ENCODE peak calls at places on chromosomes 11 and 22, in ten cellular contexts. L is heart right ventricle, N is thoracic aorta, A is A549, J is transverse colon, E is upper lobe of right lung, F is colonic mucosa, H is spleen, O is heart left ventricle, K is suprapubic skin. M is an unnamed sample.

GRCh38 chr11:122153746-122154145 is 37.7 kb upstream of the BLID start:
- DNase-seq in L (no peak), N (no peak), A (no peak), J (no peak), E (no peak), F (no peak), H (no peak), O (no peak), K (no peak), M (no peak)

GRCh38 chr11:47259178-47259977 is 1.6 kb downstream of the NR1H3 start:
- DNase-seq in L (no peak), N (no peak), A (peak), J (peak), E (no peak), F (peak), H (peak), O (no peak), K (no peak), M (no peak)

GRCh38 chr11:113773092-113773415 is 438 bp downstream of the ZW10 start:
- DNase-seq in L (no peak), N (no peak), A (peak), J (peak), E (no peak), F (peak), H (no peak), O (no peak), K (no peak), M (no peak)

GRCh38 chr11:16739326-16739875 is 954 bp downstream of the C11orf58 start:
- DNase-seq in L (no peak), N (no peak), A (peak), J (no peak), E (no peak), F (no peak), H (no peak), O (no peak), K (no peak), M (no peak)

GRCh38 chr11:8360086-8360828 is 96.6 kb upstream of the LMO1 start:
- DNase-seq in L (no peak), N (no peak), A (no peak), J (no peak), E (peak), F (no peak), H (peak), O (no peak), K (no peak), M (no peak)

GRCh38 chr11:126310229-126310991 is 6.5 kb downstream of the DCPS start:
- DNase-seq in L (peak), N (peak), A (peak), J (peak), E (peak), F (peak), H (peak), O (peak), K (peak), M (peak)

GRCh38 chr11:67278939-67279588 is 10.0 kb upstream of the ANKRD13D start:
- DNase-seq in L (no peak), N (no peak), A (no peak), J (no peak), E (peak), F (no peak), H (peak), O (peak), K (peak), M (no peak)

GRCh38 chr11:126318642-126319373 is 14.9 kb downstream of the DCPS start:
- DNase-seq in L (no peak), N (no peak), A (no peak), J (peak), E (no peak), F (no peak), H (no peak), O (peak), K (no peak), M (no peak)

GRCh38 chr11:40302669-40303068 is 1156.8 kb downstream of the LRRC4C start:
- DNase-seq in L (no peak), N (no peak), A (no peak), J (no peak), E (no peak), F (no peak), H (no peak), O (no peak), K (no peak), M (no peak)

GRCh38 chr11:11440149-11440548 is 87.1 kb upstream of the CSNK2A3 start:
- DNase-seq in L (no peak), N (no peak), A (no peak), J (no peak), E (no peak), F (no peak), H (no peak), O (no peak), K (no peak), M (no peak)

GRCh38 chr11:129374081-129374992 is 1.3 kb upstream of the BARX2 start:
- DNase-seq in L (no peak), N (no peak), A (no peak), J (peak), E (no peak), F (peak), H (no peak), O (no peak), K (no peak), M (no peak)
- TF ChIP-seq CTCF in L (no peak), N (no peak), A (no peak), J (no peak), E (no peak), F (no peak), H (no peak), O (no peak), K (no peak), M (no peak)

GRCh38 chr11:100753144-100753543 is 66.1 kb downstream of the ARHGAP42 start:
- DNase-seq in L (no peak), N (no peak), A (no peak), J (no peak), E (no peak), F (peak), H (no peak), O (no peak), K (no peak), M (no peak)
- H3K4me3 ChIP-seq in L (no peak), N (no peak), A (no peak), J (no peak), E (no peak), F (no peak), H (no peak), O (no peak), K (no peak), M (no peak)

GRCh38 chr11:88315981-88316441 is 21.5 kb downstream of the CTSC start:
- DNase-seq in L (no peak), N (no peak), A (no peak), J (no peak), E (no peak), F (peak), H (no peak), O (no peak), K (no peak), M (no peak)

GRCh38 chr11:88315015-88315414 is 22.5 kb downstream of the CTSC start:
- DNase-seq in L (no peak), N (no peak), A (no peak), J (no peak), E (no peak), F (no peak), H (no peak), O (no peak), K (no peak), M (no peak)

GRCh38 chr11:88313441-88313840 is 24.1 kb downstream of the CTSC start:
- DNase-seq in L (no peak), N (no peak), A (no peak), J (no peak), E (no peak), F (no peak), H (no peak), O (no peak), K (no peak), M (no peak)

GRCh38 chr11:88310246-88310645 is 27.3 kb downstream of the CTSC start:
- DNase-seq in L (no peak), N (no peak), A (no peak), J (no peak), E (no peak), F (no peak), H (no peak), O (no peak), K (no peak), M (no peak)

DNA sequence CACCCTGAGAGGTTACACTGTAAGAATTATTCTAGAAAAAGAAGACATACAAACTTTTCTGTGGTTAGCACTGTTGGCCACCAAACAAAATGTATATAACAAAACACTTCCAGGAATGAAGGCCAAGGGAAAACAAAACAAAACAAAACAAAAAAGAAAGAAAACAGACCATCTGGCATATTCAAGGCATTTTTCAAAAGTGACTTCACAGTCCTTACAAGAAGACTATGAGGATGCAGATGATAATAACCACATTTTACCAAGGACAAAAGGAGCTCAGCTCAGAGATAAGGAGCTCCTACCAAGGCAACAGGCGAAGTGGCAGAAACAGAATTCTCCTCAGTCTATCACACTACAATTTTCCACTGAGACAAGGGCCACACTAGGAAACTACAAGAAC is 24.9 kb downstream of the CTSC start:
- DNase-seq in L (no peak), N (no peak), A (no peak), J (no peak), E (no peak), F (no peak), H (no peak), O (no peak), K (no peak), M (no peak)
- H3K27ac ChIP-seq in L (no peak), N (no peak), A (no peak), J (no peak), E (no peak), F (no peak), H (no peak), O (no peak), K (no peak), M (no peak)

GRCh38 chr22:37016134-37016910 is 2.9 kb downstream of the TST start:
- DNase-seq in L (no peak), N (no peak), A (no peak), J (peak), E (no peak), F (peak), H (no peak), O (no peak), K (no peak), M (no peak)
- TF ChIP-seq CTCF in L (no peak), N (no peak), A (no peak), J (no peak), E (no peak), F (no peak), H (no peak), O (no peak), K (no peak), M (no peak)

GRCh38 chr22:19759459-19759993 is 1.1 kb upstream of the TBX1 start:
- DNase-seq in L (no peak), N (no peak), A (no peak), J (no peak), E (no peak), F (no peak), H (no peak), O (no peak), K (no peak), M (no peak)
- H3K4me3 ChIP-seq in L (no peak), N (peak), A (no peak), J (no peak), E (no peak), F (no peak), H (no peak), O (peak), K (peak), M (peak)

M was measured in coronary artery.